ENCODE peak calls at places on chromosome 14, in six cellular contexts. O is colonic mucosa; U is psoas muscle; Z is CD8-positive, alpha-beta memory T cell; X is mucosa of descending colon; M is SK-N-SH. T is an unnamed sample.

GRCh38 chr14:35747379-35747778 is 61.7 kb downstream of the RALGAPA1 start:
- DNase-seq in O (no peak), U (no peak), Z (no peak), X (no peak), M (no peak), T (no peak)

GRCh38 chr14:104593241-104593701 is 11.3 kb downstream of the TMEM179 start:
- DNase-seq in O (no peak), U (peak; percentile 8), Z (no peak), X (no peak), M (peak; percentile 59), T (no peak)

GRCh38 chr14:57865450-57866198 is at the start of gene SLC35F4:
- DNase-seq in O (no peak), U (peak; percentile 13), Z (no peak), X (no peak), M (peak; percentile 22), T (no peak)

GRCh38 chr14:78836777-78837176 is 666.6 kb downstream of the NRXN3 start:
- DNase-seq in O (peak; percentile 49), U (peak; percentile 12), Z (no peak), X (peak; percentile 75), M (peak; percentile 21), T (no peak)

GRCh38 chr14:104723651-104724406 is at the start of gene ADSS1:
- DNase-seq in O (peak; percentile 81), U (peak; percentile 78), Z (peak; percentile 62), X (peak; percentile 79), M (peak; percentile 98), T (no peak)

GRCh38 chr14:64761441-64762043 is 57.3 kb downstream of the PLEKHG3 start:
- DNase-seq in O (no peak), U (peak; percentile 19), Z (no peak), X (no peak), M (no peak), T (no peak)

GRCh38 chr14:104401785-104402184 is 177.8 kb upstream of the C14orf180 start:
- DNase-seq in O (no peak), U (no peak), Z (no peak), X (no peak), M (no peak), T (no peak)

GRCh38 chr14:75274899-75275569 is 3.6 kb upstream of the FOS start:
- DNase-seq in O (peak; percentile 63), U (no peak), Z (peak; percentile 89), X (peak; percentile 71), M (no peak), T (no peak)

GRCh38 chr14:83520837-83521236 is 1987.2 kb upstream of the SEL1L start:
- DNase-seq in O (no peak), U (no peak), Z (no peak), X (no peak), M (peak; percentile 74), T (no peak)

GRCh38 chr14:36747411-36748184 is 85.9 kb downstream of the PAX9 start:
- DNase-seq in O (no peak), U (no peak), Z (no peak), X (no peak), M (peak; percentile 5), T (no peak)

GRCh38 chr14:81716953-81717352 is 183.3 kb upstream of the SEL1L start:
- DNase-seq in O (no peak), U (no peak), Z (no peak), X (no peak), M (no peak), T (no peak)

GRCh38 chr14:69708586-69709169 is 58.3 kb upstream of the SRSF5 start:
- DNase-seq in O (no peak), U (no peak), Z (no peak), X (peak; percentile 35), M (peak; percentile 51), T (no peak)

GRCh38 chr14:24189460-24189859 is 844 bp upstream of the IPO4 start:
- DNase-seq in O (no peak), U (no peak), Z (no peak), X (no peak), M (no peak), T (no peak)

GRCh38 chr14:24187538-24187915 is 1.1 kb downstream of the IPO4 start:
- DNase-seq in O (no peak), U (no peak), Z (no peak), X (no peak), M (no peak), T (no peak)

GRCh38 chr14:24186831-24187537 is 1.6 kb downstream of the IPO4 start:
- DNase-seq in O (no peak), U (no peak), Z (no peak), X (no peak), M (no peak), T (no peak)

GRCh38 chr14:24189059-24189375 is 401 bp upstream of the IPO4 start:
- DNase-seq in O (no peak), U (no peak), Z (no peak), X (no peak), M (no peak), T (no peak)

DNA sequence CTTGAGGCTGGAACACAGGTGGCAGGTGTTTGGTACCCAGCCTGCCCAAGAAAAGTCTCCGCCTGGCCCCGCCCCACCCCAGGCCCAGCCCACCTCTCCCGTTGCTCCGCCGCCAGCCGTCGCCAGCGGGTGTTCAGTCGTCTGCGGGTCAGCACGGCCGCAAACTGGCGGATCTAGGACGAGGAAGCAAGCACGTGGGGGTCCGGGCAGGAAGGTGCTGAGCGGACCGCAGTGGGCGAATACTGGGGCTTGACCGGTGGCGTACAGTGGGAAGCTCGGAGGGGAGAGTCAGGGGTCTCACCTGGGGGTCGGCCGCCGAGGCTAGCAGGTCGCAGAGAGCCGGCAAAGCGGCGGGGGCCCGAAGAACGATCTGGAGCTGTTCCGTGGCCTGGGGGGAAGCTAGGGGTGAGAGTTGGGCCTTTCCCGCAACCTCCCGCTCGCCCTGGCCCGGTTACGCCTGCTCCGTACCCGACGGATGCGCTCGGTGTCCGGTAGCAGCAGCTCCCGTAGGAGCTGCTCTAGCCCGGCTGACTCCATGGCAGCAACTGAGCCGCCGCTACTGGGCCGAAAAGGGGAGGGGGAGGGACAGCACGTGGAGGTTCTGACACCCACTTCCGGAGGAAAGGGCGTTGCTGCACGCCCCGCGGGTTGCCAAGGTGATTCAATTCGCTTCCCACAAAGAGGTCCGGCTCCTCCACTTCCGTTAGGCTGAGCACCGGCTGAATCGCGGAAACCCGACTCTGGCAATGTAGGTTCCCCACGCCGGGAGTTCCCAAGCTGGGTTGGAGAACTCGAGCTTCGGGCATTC is at the start of gene IPO4:
- DNase-seq in O (peak; percentile 95), U (peak; percentile 95), Z (peak; percentile 92), X (peak; percentile 94), M (peak; percentile 97), T (peak; percentile 91)
- H3K36me3 ChIP-seq in O (no peaks in the 10 kb centered on the region), U (peaks cover 6% of the 10 kb centered on the region), Z (peaks cover 44% of the 10 kb centered on the region), X (no peaks in the 10 kb centered on the region), M (peaks cover 64% of the 10 kb centered on the region), T (peaks cover 32% of the 10 kb centered on the region)

GRCh38 chr14:80212025-80212402 is 710 bp upstream of the DIO2 start:
- DNase-seq in O (no peak), U (no peak), Z (no peak), X (no peak), M (no peak), T (no peak)
- H3K4me3 ChIP-seq in O (no peak overlapping the region), U (peak overlapping the region; percentile 33), Z (no peak overlapping the region), X (no peak overlapping the region), M (peak overlapping the region; percentile 50), T (peak overlapping the region; percentile 65)

GRCh38 chr14:100155049-100155621 is 4.3 kb downstream of the DEGS2 start:
- DNase-seq in O (peak; percentile 69), U (no peak), Z (no peak), X (peak; percentile 64), M (peak; percentile 64), T (no peak)
- H3K9me3 ChIP-seq in O (no peaks in the 10 kb centered on the region), U (no peaks in the 10 kb centered on the region), Z (no peaks in the 10 kb centered on the region), X (peaks cover 6% of the 10 kb centered on the region), M (no peaks in the 10 kb centered on the region), T (peaks cover 7% of the 10 kb centered on the region)

GRCh38 chr14:102958461-102958860 is 36.0 kb downstream of the AMN start:
- DNase-seq in O (no peak), U (no peak), Z (no peak), X (no peak), M (no peak), T (no peak)

GRCh38 chr14:102966256-102966655 is 43.8 kb downstream of the AMN start:
- DNase-seq in O (no peak), U (no peak), Z (no peak), X (no peak), M (no peak), T (no peak)

GRCh38 chr14:102964152-102964730 is 41.8 kb downstream of the AMN start:
- DNase-seq in O (no peak), U (no peak), Z (no peak), X (no peak), M (no peak), T (no peak)

GRCh38 chr14:102965282-102965681 is 42.8 kb downstream of the AMN start:
- DNase-seq in O (no peak), U (no peak), Z (no peak), X (no peak), M (no peak), T (no peak)

GRCh38 chr14:102962111-102962627 is 39.7 kb downstream of the AMN start:
- DNase-seq in O (no peak), U (no peak), Z (no peak), X (no peak), M (no peak), T (no peak)
- H3K36me3 ChIP-seq in O (peaks cover 8% of the 10 kb centered on the region), U (peaks cover 11% of the 10 kb centered on the region), Z (no peaks in the 10 kb centered on the region), X (peaks cover 4% of the 10 kb centered on the region), M (peaks cover 65% of the 10 kb centered on the region), T (peaks cover 70% of the 10 kb centered on the region)

GRCh38 chr14:52060080-52060479 is 8.8 kb downstream of the NID2 start:
- DNase-seq in O (no peak), U (no peak), Z (no peak), X (no peak), M (no peak), T (no peak)

GRCh38 chr14:52059614-52060013 is 9.2 kb downstream of the NID2 start:
- DNase-seq in O (no peak), U (no peak), Z (no peak), X (no peak), M (no peak), T (no peak)

GRCh38 chr14:52063107-52063506 is 5.8 kb downstream of the NID2 start:
- DNase-seq in O (no peak), U (no peak), Z (no peak), X (no peak), M (peak; percentile 55), T (no peak)

GRCh38 chr14:52061380-52061779 is 7.5 kb downstream of the NID2 start:
- DNase-seq in O (no peak), U (no peak), Z (no peak), X (no peak), M (no peak), T (no peak)

DNA sequence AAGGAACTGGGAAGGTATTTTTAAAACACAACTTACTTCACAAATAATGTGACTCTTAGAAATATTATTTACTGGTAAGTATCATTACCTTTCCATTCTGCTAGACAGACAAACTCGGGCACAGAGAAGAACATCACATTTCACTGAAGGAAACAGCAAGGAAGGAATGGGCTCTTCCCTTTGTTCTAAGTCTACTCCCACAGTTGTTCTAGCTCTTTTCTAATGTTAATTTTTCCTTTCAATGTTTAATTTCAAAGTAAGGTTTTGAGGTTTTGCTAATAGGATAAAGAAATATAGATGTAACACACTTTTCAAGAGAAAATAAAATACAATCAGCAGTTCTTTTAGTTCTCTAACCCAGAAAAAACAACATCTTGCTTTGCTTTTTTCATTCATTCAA is 7.0 kb downstream of the NID2 start:
- DNase-seq in O (no peak), U (no peak), Z (no peak), X (no peak), M (no peak), T (no peak)
- H3K4me3 ChIP-seq in O (no peak overlapping the region), U (no peak overlapping the region), Z (no peak overlapping the region), X (no peak overlapping the region), M (no peak overlapping the region), T (no peak overlapping the region)

GRCh38 chr14:106507354-106507753 is 981.0 kb downstream of the TMEM121 start:
- DNase-seq in O (no peak), U (no peak), Z (no peak), X (no peak), M (no peak), T (no peak)
- H3K9me3 ChIP-seq in O (no peaks in the 10 kb centered on the region), U (no peaks in the 10 kb centered on the region), Z (no peaks in the 10 kb centered on the region), X (no peaks in the 10 kb centered on the region), M (no peaks in the 10 kb centered on the region), T (no peaks in the 10 kb centered on the region)